ENCODE peak calls at places on chromosomes 5 and 9, in seven cellular contexts. H is AG04450, G is astrocyte, C is right lobe of liver, Z is pancreas, O is transverse colon, B is A549. M is an unnamed sample.

GRCh38 chr9:77841739-77842386 is 189.7 kb downstream of the GNAQ start:
- DNase-seq in H (no peak), G (no peak), C (no peak), Z (no peak), O (no peak), B (peak), M (no peak)

GRCh38 chr5:173781826-173782670 is 106.1 kb upstream of the CPEB4 start:
- DNase-seq in H (peak), G (peak), C (peak), Z (no peak), O (peak), B (peak), M (peak)

GRCh38 chr9:121455527-121456239 is 44.0 kb downstream of the GGTA1 start:
- DNase-seq in H (no peak), G (no peak), C (no peak), Z (no peak), O (no peak), B (no peak), M (no peak)

GRCh38 chr5:146016764-146017484 is 80.5 kb downstream of the SH3RF2 start:
- DNase-seq in H (no peak), G (no peak), C (no peak), Z (no peak), O (no peak), B (no peak), M (no peak)

GRCh38 chr9:37582548-37583157 is 6.5 kb upstream of the FBXO10 start:
- DNase-seq in H (peak), G (peak), C (no peak), Z (no peak), O (no peak), B (peak), M (no peak)

GRCh38 chr5:91061946-91062586 is 321.1 kb downstream of the ARRDC3 start:
- DNase-seq in H (no peak), G (no peak), C (no peak), Z (no peak), O (no peak), B (no peak), M (no peak)

GRCh38 chr9:70407081-70407503 is 7.4 kb downstream of the KLF9 start:
- DNase-seq in H (peak), G (peak), C (no peak), Z (no peak), O (no peak), B (peak), M (no peak)

GRCh38 chr5:172593721-172594120 is 47.3 kb upstream of the NEURL1B start:
- DNase-seq in H (no peak), G (no peak), C (no peak), Z (no peak), O (no peak), B (no peak), M (no peak)

GRCh38 chr9:3758816-3759576 is 233.2 kb upstream of the RFX3 start:
- DNase-seq in H (no peak), G (no peak), C (no peak), Z (no peak), O (no peak), B (no peak), M (no peak)

GRCh38 chr5:148785223-148785622 is 41.2 kb upstream of the ADRB2 start:
- DNase-seq in H (no peak), G (no peak), C (no peak), Z (no peak), O (no peak), B (no peak), M (no peak)

GRCh38 chr9:130220351-130220750 is 45.2 kb upstream of the HMCN2 start:
- DNase-seq in H (peak), G (no peak), C (no peak), Z (peak), O (no peak), B (no peak), M (no peak)

GRCh38 chr5:1521671-1522600 is 1.8 kb downstream of the LPCAT1 start:
- DNase-seq in H (peak), G (peak), C (peak), Z (no peak), O (peak), B (no peak), M (peak)

GRCh38 chr5:57408285-57408684 is 74.3 kb downstream of the ACTBL2 start:
- DNase-seq in H (no peak), G (no peak), C (no peak), Z (no peak), O (no peak), B (no peak), M (no peak)

GRCh38 chr5:145847499-145848497 is 12.7 kb upstream of the PRELID2 start:
- DNase-seq in H (peak), G (peak), C (no peak), Z (no peak), O (no peak), B (peak), M (no peak)

GRCh38 chr5:90022002-90022710 is 387.4 kb downstream of the CETN3 start:
- DNase-seq in H (no peak), G (peak), C (no peak), Z (no peak), O (no peak), B (no peak), M (no peak)

GRCh38 chr9:34417734-34418133 is 40.6 kb downstream of the FAM219A start:
- DNase-seq in H (no peak), G (no peak), C (no peak), Z (no peak), O (no peak), B (no peak), M (no peak)

GRCh38 chr9:72092820-72093219 is 32.4 kb upstream of the C9orf57 start:
- DNase-seq in H (no peak), G (no peak), C (no peak), Z (no peak), O (no peak), B (no peak), M (no peak)

GRCh38 chr9:114291064-114291474 is 31.8 kb upstream of the ORM1 start:
- DNase-seq in H (no peak), G (peak), C (peak), Z (peak), O (peak), B (peak), M (peak)

GRCh38 chr9:125183054-125183453 is 6.5 kb downstream of the PPP6C start:
- DNase-seq in H (no peak), G (peak), C (no peak), Z (no peak), O (no peak), B (no peak), M (no peak)

GRCh38 chr5:180360078-180360957 is 7.2 kb upstream of the GFPT2 start:
- DNase-seq in H (no peak), G (no peak), C (no peak), Z (peak), O (no peak), B (no peak), M (no peak)

GRCh38 chr5:66891184-66891925 is 295.2 kb downstream of the MAST4 start:
- DNase-seq in H (no peak), G (peak), C (no peak), Z (no peak), O (peak), B (peak), M (no peak)

DNA sequence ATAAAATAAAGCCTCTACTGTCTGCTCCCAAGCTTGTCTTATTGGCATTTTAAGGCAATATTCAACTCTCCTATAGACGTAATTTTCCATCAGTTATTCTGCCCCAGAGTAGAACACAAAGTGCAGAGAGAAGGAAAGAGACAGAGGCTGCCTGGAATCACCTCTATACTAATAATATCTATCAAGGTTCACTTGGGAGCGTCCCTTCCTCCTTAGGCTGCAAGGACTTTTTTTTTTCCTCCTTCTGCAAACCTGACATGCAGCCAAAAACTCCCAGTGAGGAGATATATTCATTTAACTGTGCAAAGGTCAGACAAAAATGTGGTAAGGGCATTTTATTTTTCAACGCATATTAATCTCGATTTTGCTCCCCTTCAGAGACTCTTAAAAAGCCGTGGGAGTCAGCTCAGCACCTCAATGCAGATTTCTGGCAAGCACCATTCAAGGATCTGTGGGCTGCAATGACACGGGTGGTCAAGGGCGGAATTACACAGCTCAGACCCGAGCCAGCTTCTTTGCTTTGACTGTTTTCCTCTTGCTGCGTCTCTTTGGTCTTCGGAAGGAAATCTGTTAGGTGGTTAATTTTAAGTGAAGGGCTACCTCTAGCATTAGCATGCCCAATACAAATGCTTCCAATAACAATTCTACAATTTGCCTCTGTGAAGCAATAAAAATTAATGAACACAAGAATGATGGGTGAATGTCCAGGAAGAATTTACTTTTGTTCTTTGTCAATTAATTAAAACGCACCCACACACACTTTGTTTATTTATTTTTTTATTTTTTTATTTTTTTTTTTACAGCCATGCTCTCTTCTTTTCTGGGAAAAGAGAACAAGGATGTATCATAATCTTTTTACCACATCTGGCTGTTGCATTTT is 587.7 kb upstream of the GRAMD2B start:
- DNase-seq in H (peak), G (peak), C (peak), Z (no peak), O (peak), B (peak), M (no peak)
- TF ChIP-seq CTCF in H (peak), G (peak), C (peak), Z (peak), O (peak), B (peak), M (peak)

DNA sequence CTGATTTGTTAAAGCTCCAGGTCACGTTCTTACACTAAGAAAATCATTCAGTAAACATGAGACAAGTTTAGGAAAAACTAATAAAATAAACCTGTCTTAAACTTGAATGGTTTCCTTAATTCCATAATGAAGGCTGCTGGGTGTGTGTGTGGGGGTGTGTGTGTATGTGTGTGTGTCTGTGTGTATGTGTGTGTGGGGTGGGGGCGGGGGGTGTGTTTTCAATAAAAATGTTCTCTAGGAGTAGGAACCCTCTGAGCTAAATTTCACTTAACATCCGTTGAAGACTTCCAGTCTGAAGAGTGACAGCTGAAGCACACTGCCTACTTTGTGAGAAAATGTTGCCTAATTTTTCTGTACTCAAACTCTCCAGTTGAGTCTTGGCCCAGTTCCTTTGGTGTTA is 54.5 kb downstream of the HSPA4 start:
- DNase-seq in H (no peak), G (no peak), C (no peak), Z (no peak), O (no peak), B (no peak), M (no peak)
- H3K27ac ChIP-seq in H (no peak), G (no peak), C (no peak), Z (no peak), O (no peak), B (no peak), M (no peak)

DNA sequence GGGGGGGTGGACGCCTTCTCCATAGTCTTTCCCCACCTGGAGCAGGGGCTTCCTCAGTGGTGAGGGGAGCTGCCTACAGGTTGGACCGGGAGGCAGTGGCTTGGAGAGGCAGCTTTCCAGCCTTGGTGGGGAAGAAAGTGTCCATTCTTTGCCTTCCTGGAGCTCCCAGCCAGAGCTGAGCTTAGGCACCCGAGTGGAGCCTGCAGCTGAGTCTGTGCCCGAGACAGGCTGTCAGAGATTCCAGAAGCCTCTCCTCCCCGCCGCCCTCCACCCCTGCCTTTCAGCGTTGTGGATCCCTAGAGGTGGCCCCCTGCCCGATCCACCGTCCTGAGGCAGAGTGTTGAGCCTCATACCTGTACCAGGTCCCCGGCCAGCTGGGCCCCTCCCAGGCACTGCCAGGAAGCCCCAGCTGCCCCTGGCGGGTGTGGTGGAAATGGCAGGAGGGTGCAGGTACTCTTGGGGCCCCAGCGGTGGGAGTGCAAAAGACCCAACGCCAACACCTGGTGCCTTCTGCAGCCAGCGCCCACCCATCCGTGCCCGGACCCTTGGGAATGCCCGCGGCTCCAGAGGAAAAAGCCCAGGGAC is 112.0 kb downstream of the RXRA start:
- DNase-seq in H (no peak), G (no peak), C (no peak), Z (no peak), O (no peak), B (no peak), M (peak)
- TF ChIP-seq CTCF in H (no peak), G (no peak), C (no peak), Z (no peak), O (peak), B (no peak), M (peak)

GRCh38 chr9:18495065-18495464 is 21.1 kb downstream of the ADAMTSL1 start:
- DNase-seq in H (no peak), G (no peak), C (no peak), Z (no peak), O (no peak), B (no peak), M (no peak)
- H3K27ac ChIP-seq in H (no peak), G (peak), C (no peak), Z (no peak), O (no peak), B (no peak), M (no peak)